ENCODE peak calls at places on chromosome 6, in five cellular contexts. S is body of pancreas, L is astrocyte of the spinal cord, U is lower lobe of right lung, P is PC-3. I is an unnamed sample.

GRCh38 chr6:32432050-32432450 is 7.6 kb upstream of the HLA-DRA start:
- DNase-seq in U (no peak), S (no peak), P (peak; percentile 51), L (peak; percentile 41), I (no peak)

GRCh38 chr6:170152111-170152926 is 138.6 kb downstream of the DLL1 start:
- DNase-seq in P (no peak), L (peak; percentile 31), U (peak; percentile 70), S (peak; percentile 69), I (no peak)

GRCh38 chr6:16533721-16534136 is 227.5 kb downstream of the ATXN1 start:
- DNase-seq in P (peak; percentile 6), L (no peak), S (no peak), U (no peak), I (no peak)

GRCh38 chr6:28922841-28923317 is 906 bp downstream of the TRIM27 start:
- DNase-seq in L (peak; percentile 40), S (peak; percentile 47), U (no peak), P (peak; percentile 39), I (no peak)

GRCh38 chr6:296151-297122 is 4.2 kb downstream of the DUSP22 start:
- DNase-seq in P (no peak), U (no peak), L (peak; percentile 28), S (no peak), I (peak; percentile 76)

GRCh38 chr6:4864534-4864933 is 88.3 kb downstream of the CDYL start:
- DNase-seq in S (no peak), L (no peak), P (no peak), U (no peak), I (no peak)

GRCh38 chr6:16391451-16391912 is 153.1 kb downstream of the GMPR start:
- DNase-seq in L (peak; percentile 36), P (no peak), S (peak; percentile 38), U (no peak), I (no peak)

GRCh38 chr6:36608788-36609563 is 14.8 kb downstream of the SRSF3 start:
- DNase-seq in U (no peak), L (no peak), P (no peak), S (peak; percentile 47), I (peak; percentile 14)

GRCh38 chr6:7144810-7145209 is 37.0 kb downstream of the RREB1 start:
- DNase-seq in S (no peak), L (no peak), P (no peak), U (no peak), I (no peak)

DNA sequence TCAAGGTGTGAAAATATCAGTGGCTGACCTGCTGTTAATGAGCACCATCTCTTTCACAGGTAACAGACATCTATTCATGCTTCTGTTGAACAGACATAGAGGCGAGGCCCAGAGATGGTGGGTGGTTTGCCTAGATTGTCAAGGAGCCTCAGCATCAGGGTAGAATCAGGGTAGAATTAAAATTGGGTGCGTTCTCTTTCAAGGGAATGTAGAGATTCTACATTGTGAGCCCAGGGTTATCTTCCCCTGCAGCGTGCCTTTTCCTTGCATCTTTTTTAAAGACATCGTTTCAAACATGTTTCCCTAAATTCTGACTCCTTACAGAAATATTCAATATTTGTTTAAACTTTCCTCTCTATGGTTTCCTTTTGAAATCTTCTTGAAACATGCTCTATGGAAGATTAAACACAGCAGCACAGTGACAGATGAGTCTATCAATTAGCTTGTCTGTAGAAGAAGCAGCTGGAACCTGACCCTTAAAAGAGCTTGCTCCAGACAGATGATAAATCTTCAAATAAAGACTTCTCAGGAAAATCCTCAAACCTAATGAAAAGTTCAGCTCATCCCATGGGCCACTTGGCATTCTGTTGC is 119.9 kb downstream of the IPCEF1 start:
- DNase-seq in L (no peak), S (no peak), P (no peak), U (no peak), I (no peak)
- TF ChIP-seq CTCF in L (no peak), S (no peak), P (no peak), U (no peak), I (no peak)

GRCh38 chr6:125301435-125302391 is at the start of gene HDDC2:
- DNase-seq in L (peak; percentile 75), U (peak; percentile 85), S (peak; percentile 77), P (peak; percentile 55), I (peak; percentile 84)
- TF ChIP-seq CTCF in L (no peak), U (no peak), S (no peak), P (no peak), I (no peak)

GRCh38 chr6:117837268-117837667 is 69.8 kb upstream of the SLC35F1 start:
- DNase-seq in S (no peak), P (no peak), U (no peak), L (no peak), I (no peak)

GRCh38 chr6:117840541-117840983 is 66.5 kb upstream of the SLC35F1 start:
- DNase-seq in L (peak; percentile 76), S (no peak), U (no peak), P (peak; percentile 65), I (no peak)
- TF ChIP-seq CTCF in L (peak; percentile 31), S (no peak), U (peak; percentile 24), P (peak; percentile 68), I (no peak)

GRCh38 chr6:100176321-100176950 is 182.4 kb upstream of the MCHR2 start:
- DNase-seq in U (no peak), P (peak; percentile 70), S (peak; percentile 7), L (peak; percentile 73), I (no peak)
- TF ChIP-seq CTCF in U (peak; percentile 19), P (peak; percentile 68), S (no peak), L (peak; percentile 59), I (no peak)

I was measured in coronary artery.